ENCODE peak calls at places on chromosomes 1 and 21, in four cellular contexts. B is astrocyte of the spinal cord, P is lower leg skin, M is ovary. N is an unnamed sample.

GRCh38 chr1:85319931-85320330 is 43.5 kb upstream of the BCL10 start:
- DNase-seq in P (no peak), B (no peak), M (no peak), N (no peak)

GRCh38 chr1:241608379-241609033 is 31.7 kb downstream of the CHML start:
- DNase-seq in P (no peak), M (no peak), B (peak), N (peak)

GRCh38 chr1:223794040-223794880 is 51.5 kb downstream of the TP53BP2 start:
- DNase-seq in P (no peak), B (no peak), M (no peak), N (no peak)

GRCh38 chr1:44677201-44677520 is 2.6 kb downstream of the ARMH1 start:
- DNase-seq in M (no peak), B (peak), P (no peak), N (peak)

GRCh38 chr1:8477199-8477982 is 159.5 kb downstream of the SLC45A1 start:
- DNase-seq in P (no peak), B (peak), M (no peak), N (peak)

GRCh38 chr1:230706020-230706699 is 7.8 kb downstream of the AGT start:
- DNase-seq in M (no peak), B (no peak), P (no peak), N (no peak)

GRCh38 chr21:38759286-38759872 is 46.4 kb upstream of the ETS2 start:
- DNase-seq in B (no peak), M (no peak), P (no peak), N (no peak)

GRCh38 chr1:18872071-18872611 is 12.7 kb upstream of the TAS1R2 start:
- DNase-seq in B (no peak), P (no peak), M (no peak), N (no peak)

GRCh38 chr1:31421404-31422040 is 8.5 kb downstream of the SERINC2 start:
- DNase-seq in B (peak), M (no peak), P (no peak), N (peak)

GRCh38 chr1:230542681-230543080 is 99.6 kb upstream of the COG2 start:
- DNase-seq in M (no peak), P (no peak), B (no peak), N (no peak)